ENCODE peak calls at places on chromosomes 1 and 21, in nine cellular contexts. Y, O, M, B, A, Q, X, T and D are unnamed samples.

GRCh38 chr21:30942192-30942591 is 60.8 kb upstream of the KRTAP11-1 start:
- DNase-seq in Y (no peak), O (no peak), M (no peak), B (no peak), A (no peak), Q (no peak), X (no peak), T (no peak), D (no peak)

GRCh38 chr1:61190476-61191067 is 108.2 kb downstream of the NFIA start:
- DNase-seq in Y (no peak), O (peak), M (no peak), B (no peak), A (no peak), Q (no peak), X (no peak), T (no peak), D (no peak)

GRCh38 chr1:42167611-42168396 is 3.3 kb upstream of the GUCA2A start:
- DNase-seq in Y (no peak), O (no peak), M (no peak), B (no peak), A (no peak), Q (no peak), X (no peak), T (no peak), D (no peak)

GRCh38 chr1:39088658-39089057 is 62.5 kb downstream of the NDUFS5 start:
- DNase-seq in Y (no peak), O (no peak), M (no peak), B (no peak), A (no peak), Q (no peak), X (no peak), T (no peak), D (no peak)

GRCh38 chr1:91201174-91201573 is 179.3 kb upstream of the ZNF644 start:
- DNase-seq in Y (no peak), O (no peak), M (no peak), B (no peak), A (no peak), Q (no peak), X (no peak), T (no peak), D (no peak)

GRCh38 chr1:3521426-3521825 is 67.0 kb downstream of the ARHGEF16 start:
- DNase-seq in Y (no peak), O (no peak), M (no peak), B (no peak), A (no peak), Q (no peak), X (no peak), T (no peak), D (no peak)

GRCh38 chr1:235883261-235883927 is 16.7 kb upstream of the LYST start:
- DNase-seq in Y (peak), O (peak), M (peak), B (peak), A (peak), Q (peak), X (no peak), T (peak), D (peak)

GRCh38 chr1:209761021-209761635 is 5.3 kb downstream of the TRAF3IP3 start:
- DNase-seq in Y (no peak), O (no peak), M (no peak), B (no peak), A (no peak), Q (no peak), X (no peak), T (no peak), D (no peak)

GRCh38 chr1:110390096-110390495 is 730 bp downstream of the SLC16A4 start:
- DNase-seq in Y (no peak), O (peak), M (no peak), B (peak), A (no peak), Q (peak), X (no peak), T (peak), D (no peak)

GRCh38 chr1:7315316-7315715 is 455.8 kb upstream of the VAMP3 start:
- DNase-seq in Y (no peak), O (peak), M (no peak), B (no peak), A (no peak), Q (no peak), X (no peak), T (no peak), D (no peak)

GRCh38 chr1:200260587-200261335 is 149.1 kb downstream of the ZNF281 start:
- DNase-seq in Y (peak), O (no peak), M (no peak), B (no peak), A (no peak), Q (no peak), X (no peak), T (no peak), D (no peak)

GRCh38 chr1:200257235-200257634 is 152.6 kb downstream of the ZNF281 start:
- DNase-seq in Y (no peak), O (no peak), M (no peak), B (no peak), A (no peak), Q (no peak), X (no peak), T (no peak), D (no peak)

GRCh38 chr1:200263203-200263602 is 146.6 kb downstream of the ZNF281 start:
- DNase-seq in Y (no peak), O (no peak), M (no peak), B (no peak), A (no peak), Q (no peak), X (no peak), T (no peak), D (no peak)

GRCh38 chr1:200262326-200262965 is 147.4 kb downstream of the ZNF281 start:
- DNase-seq in Y (no peak), O (no peak), M (no peak), B (no peak), A (no peak), Q (no peak), X (no peak), T (peak), D (no peak)

GRCh38 chr1:200258447-200259375 is 151.1 kb downstream of the ZNF281 start:
- DNase-seq in Y (no peak), O (peak), M (no peak), B (peak), A (no peak), Q (peak), X (no peak), T (peak), D (no peak)
- TF ChIP-seq CTCF in Y (peak), O (peak), M (peak), B (peak), A (peak), Q (peak), X (peak), T (peak), D (peak)

GRCh38 chr1:119865607-119866006 is 30.7 kb downstream of the ADAM30 start:
- DNase-seq in Y (peak), O (no peak), M (no peak), B (peak), A (peak), Q (no peak), X (no peak), T (no peak), D (no peak)
- TF ChIP-seq CTCF in Y (no peak), O (no peak), M (no peak), B (no peak), A (no peak), Q (no peak), X (no peak), T (no peak), D (no peak)

GRCh38 chr1:98749152-98749756 is 87.7 kb downstream of the SNX7 start:
- DNase-seq in Y (no peak), O (peak), M (no peak), B (peak), A (no peak), Q (peak), X (no peak), T (peak), D (no peak)
- TF ChIP-seq CTCF in Y (peak), O (peak), M (peak), B (peak), A (peak), Q (peak), X (peak), T (peak), D (peak)

GRCh38 chr1:162056043-162056442 is 13.4 kb upstream of the NOS1AP start:
- DNase-seq in Y (no peak), O (peak), M (peak), B (peak), A (peak), Q (peak), X (peak), T (peak), D (peak)

GRCh38 chr1:162056568-162056967 is 12.9 kb upstream of the NOS1AP start:
- DNase-seq in Y (no peak), O (no peak), M (no peak), B (no peak), A (no peak), Q (no peak), X (no peak), T (no peak), D (no peak)

GRCh38 chr1:162059721-162060120 is 9.8 kb upstream of the NOS1AP start:
- DNase-seq in Y (no peak), O (peak), M (no peak), B (no peak), A (no peak), Q (no peak), X (no peak), T (no peak), D (no peak)

GRCh38 chr1:162060314-162060713 is 9.2 kb upstream of the NOS1AP start:
- DNase-seq in Y (no peak), O (no peak), M (no peak), B (no peak), A (no peak), Q (no peak), X (no peak), T (no peak), D (no peak)

DNA sequence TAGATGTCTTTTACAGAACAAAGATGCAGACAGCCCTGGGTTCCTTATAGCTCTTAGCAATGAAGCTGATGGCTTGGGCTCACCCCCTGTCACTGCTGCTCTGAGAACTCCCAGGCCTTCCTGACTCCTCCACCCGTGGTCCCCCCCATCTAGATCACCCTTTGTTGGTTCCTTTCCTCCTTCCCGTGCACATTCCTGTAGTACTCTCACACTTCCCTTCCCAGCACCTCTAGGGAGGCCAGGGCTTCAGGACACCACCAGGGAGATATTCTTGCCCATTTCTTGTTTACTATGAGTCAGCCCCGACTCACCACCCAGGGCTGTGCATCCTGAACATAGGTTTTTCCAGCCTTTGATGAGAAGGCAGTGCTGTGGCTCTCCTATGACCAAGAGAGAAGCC is 14.4 kb upstream of the NOS1AP start:
- DNase-seq in Y (no peak), O (peak), M (no peak), B (peak), A (peak), Q (peak), X (no peak), T (peak), D (no peak)
- TF ChIP-seq CTCF in Y (no peak), O (no peak), M (no peak), B (no peak), A (no peak), Q (no peak), X (no peak), T (no peak), D (no peak)

DNA sequence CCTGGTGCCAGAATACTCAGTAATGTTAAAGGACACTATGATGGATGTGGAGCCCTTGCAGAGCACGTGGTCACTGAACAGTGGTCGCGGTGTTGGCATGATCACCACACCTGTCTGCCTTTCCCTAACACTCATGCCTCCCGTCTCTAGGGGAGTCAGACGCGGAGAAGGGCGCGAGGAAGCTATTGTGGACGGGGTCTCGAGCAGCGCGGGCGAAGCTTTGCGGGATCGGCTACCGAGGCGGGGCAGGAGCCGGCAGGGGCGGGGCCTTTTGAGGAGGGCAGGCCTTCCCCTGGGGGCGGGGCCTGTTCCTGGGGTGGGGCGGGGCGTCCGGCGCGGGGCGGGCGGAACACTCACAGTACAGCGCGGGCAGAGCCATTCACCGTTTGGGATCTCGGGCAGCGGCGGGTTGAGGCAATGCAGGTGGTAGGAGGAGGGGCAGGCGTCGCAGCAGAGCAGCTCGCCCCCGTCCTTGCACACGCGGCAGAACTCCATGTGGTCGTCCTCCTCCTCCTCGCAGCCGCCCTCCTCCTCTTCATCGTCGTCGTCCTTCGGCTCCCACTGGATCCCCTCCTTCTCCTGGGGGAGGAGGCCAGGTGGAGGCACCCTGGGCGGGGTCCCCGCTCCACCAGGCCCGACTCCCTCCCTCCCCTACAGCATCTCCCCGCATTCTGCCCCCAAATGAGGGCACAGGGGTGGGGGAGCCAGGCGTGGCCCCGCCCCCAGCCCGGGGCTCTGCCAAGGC is 31.5 kb downstream of the CHD5 start:
- DNase-seq in Y (no peak), O (peak), M (peak), B (peak), A (no peak), Q (peak), X (peak), T (peak), D (peak)
- TF ChIP-seq CTCF in Y (no peak), O (no peak), M (no peak), B (no peak), A (no peak), Q (no peak), X (no peak), T (no peak), D (no peak)

GRCh38 chr1:242139437-242139836 is 140.5 kb upstream of the MAP1LC3C start:
- DNase-seq in Y (no peak), O (no peak), M (no peak), B (no peak), A (no peak), Q (no peak), X (no peak), T (no peak), D (no peak)
- TF ChIP-seq CTCF in Y (no peak), O (no peak), M (no peak), B (no peak), A (no peak), Q (no peak), X (no peak), T (no peak), D (no peak)

DNA sequence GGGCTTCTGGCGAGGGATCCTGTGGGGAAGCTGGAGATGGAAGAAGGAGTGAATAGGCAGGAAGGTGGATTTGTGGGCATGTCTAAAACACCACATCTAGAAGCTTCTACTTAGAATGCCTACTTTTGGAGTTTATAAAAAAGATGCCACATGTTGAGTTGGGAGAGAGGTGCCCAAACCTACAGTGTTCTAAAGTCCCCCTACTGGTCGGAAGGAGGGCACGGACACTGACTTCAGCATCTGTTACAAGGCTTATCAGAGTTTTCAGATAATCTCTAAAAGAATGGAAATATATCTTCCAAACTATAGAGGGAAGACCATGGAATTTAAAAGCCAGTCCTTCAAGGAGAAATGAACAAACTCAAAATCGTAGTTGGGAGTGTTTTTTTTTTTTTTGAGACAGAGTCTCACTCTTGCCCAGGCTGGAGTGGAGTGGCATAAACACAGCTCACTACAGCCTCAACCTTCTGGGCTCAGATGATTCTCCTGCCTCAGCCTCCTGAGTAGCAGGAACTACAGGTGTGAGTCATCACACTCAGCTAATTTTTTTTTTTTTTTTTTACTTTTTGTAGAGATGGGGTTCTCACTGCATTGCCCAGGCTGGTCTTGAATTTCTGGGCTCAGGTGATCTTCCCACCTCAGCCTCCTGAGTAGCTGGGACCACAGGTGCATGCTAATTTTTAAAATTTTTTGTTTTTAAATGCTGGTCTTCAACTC is 14.8 kb downstream of the IBA57 start:
- DNase-seq in Y (no peak), O (no peak), M (no peak), B (peak), A (no peak), Q (no peak), X (no peak), T (no peak), D (no peak)
- TF ChIP-seq CTCF in Y (peak), O (peak), M (peak), B (peak), A (peak), Q (peak), X (peak), T (peak), D (no peak)